ENCODE peak calls at places on chromosomes 1 and 21, in six cellular contexts. One of them, this sample, is unnamed.

GRCh38 chr1:81703352-81703735 is 97.4 kb upstream of the ADGRL2 start:
- DNase-seq in SJSA1: peak; percentile 61
- DNase-seq in cardiac muscle cell: no peak
- DNase-seq in right atrium auricular region: no peak
- DNase-seq in endodermal cell: no peak
- DNase-seq in SK-N-SH: no peak
- DNase-seq in this sample: no peak

GRCh38 chr1:9317591-9318331 is 25.1 kb downstream of the SPSB1 start:
- DNase-seq in SJSA1: peak; percentile 82
- DNase-seq in cardiac muscle cell: no peak
- DNase-seq in right atrium auricular region: no peak
- DNase-seq in endodermal cell: no peak
- DNase-seq in SK-N-SH: no peak
- DNase-seq in this sample: peak; percentile 34

GRCh38 chr1:6224733-6225132 is 11.0 kb downstream of the ICMT start:
- DNase-seq in SJSA1: no peak
- DNase-seq in cardiac muscle cell: no peak
- DNase-seq in right atrium auricular region: no peak
- DNase-seq in endodermal cell: no peak
- DNase-seq in SK-N-SH: no peak
- DNase-seq in this sample: no peak

GRCh38 chr1:153598309-153599172 is 14.4 kb downstream of the S100A16 start:
- DNase-seq in SJSA1: no peak
- DNase-seq in cardiac muscle cell: no peak
- DNase-seq in right atrium auricular region: no peak
- DNase-seq in endodermal cell: peak; percentile 78
- DNase-seq in SK-N-SH: no peak
- DNase-seq in this sample: no peak

GRCh38 chr21:45455321-45456013 is 50.5 kb downstream of the COL18A1 start:
- DNase-seq in SJSA1: peak; percentile 19
- DNase-seq in cardiac muscle cell: no peak
- DNase-seq in right atrium auricular region: no peak
- DNase-seq in endodermal cell: no peak
- DNase-seq in SK-N-SH: no peak
- DNase-seq in this sample: peak; percentile 55

GRCh38 chr1:185309566-185309965 is 7.5 kb downstream of the IVNS1ABP start:
- DNase-seq in SJSA1: no peak
- DNase-seq in cardiac muscle cell: no peak
- DNase-seq in right atrium auricular region: no peak
- DNase-seq in endodermal cell: no peak
- DNase-seq in SK-N-SH: no peak
- DNase-seq in this sample: no peak

GRCh38 chr1:34407140-34407539 is 230.4 kb downstream of the C1orf94 start:
- DNase-seq in SJSA1: no peak
- DNase-seq in cardiac muscle cell: no peak
- DNase-seq in right atrium auricular region: no peak
- DNase-seq in endodermal cell: peak; percentile 19
- DNase-seq in SK-N-SH: no peak
- DNase-seq in this sample: no peak

GRCh38 chr1:166089804-166090203 is 77.0 kb downstream of the FAM78B start:
- DNase-seq in SJSA1: no peak
- DNase-seq in cardiac muscle cell: no peak
- DNase-seq in right atrium auricular region: no peak
- DNase-seq in endodermal cell: peak; percentile 37
- DNase-seq in SK-N-SH: peak; percentile 13
- DNase-seq in this sample: no peak

GRCh38 chr1:244283772-244284171 is 167.9 kb downstream of the ADSS2 start:
- DNase-seq in SJSA1: no peak
- DNase-seq in cardiac muscle cell: no peak
- DNase-seq in right atrium auricular region: no peak
- DNase-seq in endodermal cell: no peak
- DNase-seq in SK-N-SH: no peak
- DNase-seq in this sample: no peak

DNA sequence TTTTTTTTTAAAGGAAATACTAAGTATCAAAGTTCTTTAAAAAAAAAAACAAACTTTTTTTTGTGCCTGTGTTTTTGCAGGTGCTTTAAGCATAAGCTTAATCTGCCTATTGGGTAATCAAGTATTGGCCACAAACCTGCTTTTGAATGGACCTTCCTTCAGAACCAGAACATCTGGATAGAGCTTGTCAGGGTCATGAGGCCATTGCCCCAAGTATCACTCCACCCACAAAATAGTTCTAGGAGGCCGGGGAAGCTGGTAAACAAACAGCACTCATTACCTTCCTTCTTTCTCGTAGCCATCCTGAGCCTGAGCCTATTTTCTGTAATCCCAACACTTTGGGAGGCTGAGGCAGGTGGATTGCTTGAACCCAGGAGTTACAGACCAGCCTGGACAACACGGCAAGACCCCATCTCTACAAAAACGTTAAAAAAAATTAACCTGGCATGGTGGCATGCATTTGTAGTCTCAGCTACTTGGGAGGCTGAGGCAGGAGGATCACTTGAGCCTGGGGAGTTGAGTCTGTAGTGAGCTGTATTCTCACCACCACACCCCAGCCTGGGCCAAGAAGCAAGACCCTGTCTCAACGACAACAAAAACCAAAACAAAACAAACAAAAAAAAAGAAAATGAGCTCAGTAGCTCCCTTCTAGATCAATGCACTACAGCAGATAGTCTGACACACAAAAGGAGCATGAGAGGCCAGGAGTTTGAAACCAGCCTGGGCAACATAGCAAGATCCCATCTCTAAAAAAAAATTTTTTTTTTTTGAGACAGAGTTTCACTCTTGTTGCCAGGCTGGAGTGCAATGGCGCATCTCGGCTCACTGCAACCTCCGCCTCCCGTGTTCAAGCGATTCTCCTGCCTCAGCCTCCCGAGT is 34.1 kb upstream of the EPS15 start:
- DNase-seq in SJSA1: no peak
- DNase-seq in cardiac muscle cell: no peak
- DNase-seq in right atrium auricular region: no peak
- DNase-seq in endodermal cell: no peak
- DNase-seq in SK-N-SH: no peak
- DNase-seq in this sample: no peak
- H3K4me1 ChIP-seq in SJSA1: peaks cover 34% of the 10 kb centered on the region
- H3K4me1 ChIP-seq in cardiac muscle cell: no peaks in the 10 kb centered on the region
- H3K4me1 ChIP-seq in right atrium auricular region: no peaks in the 10 kb centered on the region
- H3K4me1 ChIP-seq in endodermal cell: no peaks in the 10 kb centered on the region
- H3K4me1 ChIP-seq in SK-N-SH: no peaks in the 10 kb centered on the region
- H3K4me1 ChIP-seq in this sample: no peaks in the 10 kb centered on the region

DNA sequence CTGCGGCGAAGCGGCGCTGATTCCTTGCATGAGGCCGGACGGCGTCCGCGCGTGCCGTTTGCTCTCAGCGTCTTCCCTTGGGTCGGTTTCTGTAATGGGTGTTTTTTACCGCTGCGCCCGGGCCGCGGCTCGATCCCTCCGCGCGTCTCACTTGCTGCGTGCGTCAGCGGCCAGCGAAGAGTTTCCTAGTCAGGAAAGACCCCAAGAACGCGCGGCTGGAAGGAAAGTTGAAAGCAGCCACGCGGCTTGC is 159.9 kb downstream of the RUNX1 start:
- DNase-seq in SJSA1: peak; percentile 82
- DNase-seq in cardiac muscle cell: peak; percentile 44
- DNase-seq in right atrium auricular region: peak; percentile 67
- DNase-seq in endodermal cell: peak; percentile 77
- DNase-seq in SK-N-SH: no peak
- DNase-seq in this sample: peak; percentile 46
- H3K27ac ChIP-seq in SJSA1: peak overlapping the region; percentile 94
- H3K27ac ChIP-seq in cardiac muscle cell: no peak overlapping the region
- H3K27ac ChIP-seq in right atrium auricular region: peak overlapping the region; percentile 87
- H3K27ac ChIP-seq in endodermal cell: no peak overlapping the region
- H3K27ac ChIP-seq in SK-N-SH: peak overlapping the region; percentile 76
- H3K27ac ChIP-seq in this sample: peak overlapping the region; percentile 87

DNA sequence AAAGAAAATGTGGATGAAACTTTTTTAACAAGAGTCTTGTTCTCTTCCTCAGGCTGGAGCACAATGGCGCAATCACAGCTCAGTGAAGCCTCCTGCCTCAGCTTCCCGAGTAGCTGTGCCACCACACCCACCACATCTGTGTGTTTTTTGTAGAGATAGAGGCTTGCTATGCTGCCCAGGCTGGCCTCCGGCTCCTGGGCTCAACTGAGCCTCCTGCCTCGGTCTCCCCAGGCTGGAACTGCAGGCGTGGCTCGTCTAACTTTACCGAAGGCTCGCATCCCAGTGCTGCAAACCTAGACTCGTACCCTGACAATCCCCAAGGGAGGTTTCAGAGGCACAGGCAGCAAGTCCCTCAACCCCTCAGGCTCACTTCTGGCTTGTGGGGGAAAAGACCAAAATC is 14.5 kb downstream of the SSU72 start:
- DNase-seq in SJSA1: no peak
- DNase-seq in cardiac muscle cell: no peak
- DNase-seq in right atrium auricular region: no peak
- DNase-seq in endodermal cell: no peak
- DNase-seq in SK-N-SH: no peak
- DNase-seq in this sample: no peak
- H3K36me3 ChIP-seq in SJSA1: peaks cover 81% of the 10 kb centered on the region
- H3K36me3 ChIP-seq in cardiac muscle cell: peaks cover 30% of the 10 kb centered on the region
- H3K36me3 ChIP-seq in right atrium auricular region: peaks cover 48% of the 10 kb centered on the region
- H3K36me3 ChIP-seq in endodermal cell: peaks cover 61% of the 10 kb centered on the region
- H3K36me3 ChIP-seq in SK-N-SH: peaks cover 36% of the 10 kb centered on the region
- H3K36me3 ChIP-seq in this sample: peaks cover 50% of the 10 kb centered on the region

DNA sequence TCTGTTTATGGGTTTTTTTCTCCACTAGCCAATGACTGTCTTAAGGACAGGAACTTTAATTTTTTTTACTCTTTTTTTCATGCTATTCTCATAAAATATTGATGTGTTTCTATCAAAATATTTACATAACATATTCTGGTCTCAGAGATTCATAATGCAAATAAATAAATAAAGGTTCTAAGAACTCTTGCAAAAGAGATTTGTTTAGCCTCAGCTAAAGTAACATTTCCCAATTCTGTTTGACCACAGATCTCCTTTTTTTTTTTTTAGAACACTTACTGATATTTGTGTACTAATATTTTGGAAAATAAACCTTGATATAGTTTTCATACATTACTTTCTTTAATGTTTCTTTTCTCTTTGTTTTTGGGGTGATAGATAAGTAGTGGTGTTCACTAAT is 651.4 kb downstream of the PLPP3 start:
- DNase-seq in SJSA1: no peak
- DNase-seq in cardiac muscle cell: no peak
- DNase-seq in right atrium auricular region: no peak
- DNase-seq in endodermal cell: no peak
- DNase-seq in SK-N-SH: no peak
- DNase-seq in this sample: no peak
- H3K4me1 ChIP-seq in SJSA1: no peaks in the 10 kb centered on the region
- H3K4me1 ChIP-seq in cardiac muscle cell: no peaks in the 10 kb centered on the region
- H3K4me1 ChIP-seq in right atrium auricular region: peaks cover 16% of the 10 kb centered on the region
- H3K4me1 ChIP-seq in endodermal cell: no peaks in the 10 kb centered on the region
- H3K4me1 ChIP-seq in SK-N-SH: no peaks in the 10 kb centered on the region
- H3K4me1 ChIP-seq in this sample: peaks cover 20% of the 10 kb centered on the region

GRCh38 chr1:23953020-23953419 is 6.6 kb upstream of the PNRC2 start:
- DNase-seq in SJSA1: no peak
- DNase-seq in cardiac muscle cell: no peak
- DNase-seq in right atrium auricular region: no peak
- DNase-seq in endodermal cell: no peak
- DNase-seq in SK-N-SH: no peak
- DNase-seq in this sample: no peak

GRCh38 chr1:23947366-23947765 is 12.3 kb upstream of the PNRC2 start:
- DNase-seq in SJSA1: no peak
- DNase-seq in cardiac muscle cell: no peak
- DNase-seq in right atrium auricular region: no peak
- DNase-seq in endodermal cell: no peak
- DNase-seq in SK-N-SH: no peak
- DNase-seq in this sample: no peak

GRCh38 chr1:23957096-23957495 is 2.5 kb upstream of the PNRC2 start:
- DNase-seq in SJSA1: no peak
- DNase-seq in cardiac muscle cell: no peak
- DNase-seq in right atrium auricular region: no peak
- DNase-seq in endodermal cell: no peak
- DNase-seq in SK-N-SH: peak; percentile 65
- DNase-seq in this sample: no peak

DNA sequence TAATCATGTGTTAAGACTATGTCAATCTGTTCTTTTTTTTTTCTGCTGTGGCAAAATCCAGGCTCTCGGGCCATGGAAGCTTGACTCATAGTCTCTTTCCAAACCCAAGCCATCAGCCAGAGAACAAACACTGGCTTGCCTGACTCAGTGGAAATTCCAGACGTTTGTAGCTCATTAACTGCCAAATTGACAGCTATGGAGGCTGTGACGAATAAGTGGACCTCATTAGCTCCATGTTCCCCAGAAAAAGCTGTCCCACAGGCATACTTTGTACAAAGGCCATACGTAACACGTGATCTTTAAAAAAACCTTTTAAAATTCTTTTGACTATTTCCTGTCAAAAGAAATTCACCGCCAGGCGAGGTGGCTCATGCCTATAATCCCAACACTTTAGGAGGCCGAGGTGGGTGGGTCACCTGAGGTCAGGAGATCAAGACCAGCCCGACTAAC is 8.0 kb upstream of the PNRC2 start:
- DNase-seq in SJSA1: peak; percentile 54
- DNase-seq in cardiac muscle cell: no peak
- DNase-seq in right atrium auricular region: no peak
- DNase-seq in endodermal cell: no peak
- DNase-seq in SK-N-SH: no peak
- DNase-seq in this sample: no peak
- H3K27ac ChIP-seq in SJSA1: peak overlapping the region; percentile 48
- H3K27ac ChIP-seq in cardiac muscle cell: no peak overlapping the region
- H3K27ac ChIP-seq in right atrium auricular region: no peak overlapping the region
- H3K27ac ChIP-seq in endodermal cell: no peak overlapping the region
- H3K27ac ChIP-seq in SK-N-SH: peak overlapping the region; percentile 51
- H3K27ac ChIP-seq in this sample: no peak overlapping the region

GRCh38 chr21:36350282-36350910 is 30.4 kb downstream of the MORC3 start:
- DNase-seq in SJSA1: peak; percentile 83
- DNase-seq in cardiac muscle cell: no peak
- DNase-seq in right atrium auricular region: no peak
- DNase-seq in endodermal cell: peak; percentile 48
- DNase-seq in SK-N-SH: no peak
- DNase-seq in this sample: no peak
- H3K36me3 ChIP-seq in SJSA1: peaks cover 74% of the 10 kb centered on the region
- H3K36me3 ChIP-seq in cardiac muscle cell: peaks cover 48% of the 10 kb centered on the region
- H3K36me3 ChIP-seq in right atrium auricular region: peaks cover 56% of the 10 kb centered on the region
- H3K36me3 ChIP-seq in endodermal cell: peaks cover 79% of the 10 kb centered on the region
- H3K36me3 ChIP-seq in SK-N-SH: peaks cover 38% of the 10 kb centered on the region
- H3K36me3 ChIP-seq in this sample: peaks cover 80% of the 10 kb centered on the region

GRCh38 chr1:39681294-39681693 is 9.4 kb upstream of the NT5C1A start:
- DNase-seq in SJSA1: no peak
- DNase-seq in cardiac muscle cell: no peak
- DNase-seq in right atrium auricular region: no peak
- DNase-seq in endodermal cell: no peak
- DNase-seq in SK-N-SH: no peak
- DNase-seq in this sample: no peak
- H3K4me1 ChIP-seq in SJSA1: no peaks in the 10 kb centered on the region
- H3K4me1 ChIP-seq in cardiac muscle cell: no peaks in the 10 kb centered on the region
- H3K4me1 ChIP-seq in right atrium auricular region: peaks cover 9% of the 10 kb centered on the region
- H3K4me1 ChIP-seq in endodermal cell: no peaks in the 10 kb centered on the region
- H3K4me1 ChIP-seq in SK-N-SH: no peaks in the 10 kb centered on the region
- H3K4me1 ChIP-seq in this sample: no peaks in the 10 kb centered on the region

GRCh38 chr1:234919061-234919755 is 209.4 kb downstream of the TOMM20 start:
- DNase-seq in SJSA1: no peak
- DNase-seq in cardiac muscle cell: no peak
- DNase-seq in right atrium auricular region: no peak
- DNase-seq in endodermal cell: no peak
- DNase-seq in SK-N-SH: no peak
- DNase-seq in this sample: peak; percentile 72
- H3K27ac ChIP-seq in SJSA1: no peak overlapping the region
- H3K27ac ChIP-seq in cardiac muscle cell: no peak overlapping the region
- H3K27ac ChIP-seq in right atrium auricular region: peak overlapping the region; percentile 90
- H3K27ac ChIP-seq in endodermal cell: peak overlapping the region; percentile 66
- H3K27ac ChIP-seq in SK-N-SH: no peak overlapping the region
- H3K27ac ChIP-seq in this sample: peak overlapping the region; percentile 97

DNA sequence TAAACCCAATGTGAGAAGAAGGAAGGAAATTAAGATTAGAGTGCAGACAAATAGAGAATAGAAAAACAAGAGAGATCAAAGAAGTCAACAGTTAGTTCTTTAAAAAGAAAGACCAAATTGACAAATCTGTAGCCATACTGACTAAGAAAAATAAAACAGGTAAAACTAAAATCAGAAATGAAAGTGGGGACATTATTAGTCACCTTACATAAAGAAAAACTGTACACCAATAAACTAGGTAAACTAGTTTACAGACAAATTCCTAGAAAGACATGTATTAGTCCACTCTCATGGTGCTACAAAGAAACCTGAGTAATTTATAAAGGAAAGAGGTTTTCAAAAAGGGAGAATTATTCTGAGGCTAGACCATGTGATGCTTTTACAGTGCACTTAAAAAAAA is 22.3 kb downstream of the BLZF1 start:
- DNase-seq in SJSA1: no peak
- DNase-seq in cardiac muscle cell: no peak
- DNase-seq in right atrium auricular region: no peak
- DNase-seq in endodermal cell: no peak
- DNase-seq in SK-N-SH: no peak
- DNase-seq in this sample: no peak
- H3K36me3 ChIP-seq in SJSA1: peaks cover 53% of the 10 kb centered on the region
- H3K36me3 ChIP-seq in cardiac muscle cell: peaks cover 46% of the 10 kb centered on the region
- H3K36me3 ChIP-seq in right atrium auricular region: peaks cover 71% of the 10 kb centered on the region
- H3K36me3 ChIP-seq in endodermal cell: peaks cover 65% of the 10 kb centered on the region
- H3K36me3 ChIP-seq in SK-N-SH: peaks cover 82% of the 10 kb centered on the region
- H3K36me3 ChIP-seq in this sample: peaks cover 94% of the 10 kb centered on the region

This sample was measured in left ventricle myocardium inferior.